ENCODE peak calls at places on chromosome 7, in seven cellular contexts. U is GM13976, T is OCI-LY7, B is HL-60, Z is heart right ventricle, R is AG04450, K is fibroblast of pulmonary artery. E is an unnamed sample.

GRCh38 chr7:12257582-12257981 is 46.5 kb downstream of the TMEM106B start:
- DNase-seq in K (peak), R (no peak), B (no peak), U (peak), Z (no peak), T (peak), E (peak)

GRCh38 chr7:143205560-143206293 is 16.1 kb upstream of the TAS2R40 start:
- DNase-seq in T (peak), U (peak), Z (no peak), R (no peak), B (peak), K (peak), E (peak)

GRCh38 chr7:117219485-117219884 is 103.4 kb downstream of the WNT2 start:
- DNase-seq in R (no peak), B (no peak), U (no peak), T (no peak), K (peak), Z (no peak), E (peak)

GRCh38 chr7:100034871-100035510 is 14.6 kb upstream of the ZSCAN21 start:
- DNase-seq in T (no peak), R (peak), B (no peak), Z (no peak), U (no peak), K (peak), E (no peak)

GRCh38 chr7:82428186-82428961 is 15.2 kb downstream of the CACNA2D1 start:
- DNase-seq in K (peak), R (peak), B (no peak), T (no peak), Z (no peak), U (no peak), E (no peak)

GRCh38 chr7:130996205-130996840 is 262.3 kb upstream of the KLF14 start:
- DNase-seq in U (no peak), T (no peak), B (no peak), R (no peak), Z (no peak), K (no peak), E (no peak)

GRCh38 chr7:21893401-21893800 is 52.3 kb downstream of the CDCA7L start:
- DNase-seq in T (no peak), K (no peak), U (no peak), Z (no peak), B (no peak), R (no peak), E (no peak)

GRCh38 chr7:18096087-18096486 is 68.4 kb upstream of the PRPS1L1 start:
- DNase-seq in B (no peak), T (no peak), R (no peak), K (no peak), U (no peak), Z (no peak), E (no peak)

GRCh38 chr7:130008941-130009847 is 42.0 kb downstream of the ZC3HC1 start:
- DNase-seq in T (no peak), U (no peak), Z (no peak), K (peak), B (no peak), R (no peak), E (no peak)

GRCh38 chr7:33388332-33388731 is 259.0 kb downstream of the BBS9 start:
- DNase-seq in B (no peak), Z (no peak), R (no peak), U (no peak), K (peak), T (no peak), E (no peak)

GRCh38 chr7:156906281-156906680 is 13.3 kb upstream of the LMBR1 start:
- DNase-seq in K (no peak), Z (no peak), B (no peak), R (no peak), T (no peak), U (no peak), E (no peak)

GRCh38 chr7:36154255-36155212 is 1.5 kb downstream of the EEPD1 start:
- DNase-seq in K (no peak), R (no peak), B (no peak), Z (peak), T (no peak), U (no peak), E (no peak)

GRCh38 chr7:69845721-69846495 is 247.6 kb downstream of the AUTS2 start:
- DNase-seq in B (no peak), U (no peak), T (peak), Z (no peak), R (no peak), K (no peak), E (no peak)

GRCh38 chr7:136405931-136406777 is 429.0 kb upstream of the MTPN start:
- DNase-seq in U (peak), K (peak), B (peak), T (peak), R (peak), Z (no peak), E (peak)

GRCh38 chr7:73678862-73679261 is 4.4 kb downstream of the DNAJC30 start:
- DNase-seq in R (no peak), B (no peak), K (no peak), U (no peak), Z (no peak), T (no peak), E (no peak)

GRCh38 chr7:93327006-93327633 is 95.0 kb downstream of the VPS50 start:
- DNase-seq in Z (no peak), B (no peak), K (peak), R (peak), T (no peak), U (no peak), E (no peak)

GRCh38 chr7:102434039-102434481 is 685 bp downstream of the ORAI2 start:
- DNase-seq in R (no peak), Z (no peak), U (no peak), T (peak), B (no peak), K (peak), E (peak)

GRCh38 chr7:92751902-92752901 is 84.2 kb downstream of the CDK6 start:
- DNase-seq in R (peak), U (no peak), B (no peak), Z (no peak), K (peak), T (no peak), E (no peak)

DNA sequence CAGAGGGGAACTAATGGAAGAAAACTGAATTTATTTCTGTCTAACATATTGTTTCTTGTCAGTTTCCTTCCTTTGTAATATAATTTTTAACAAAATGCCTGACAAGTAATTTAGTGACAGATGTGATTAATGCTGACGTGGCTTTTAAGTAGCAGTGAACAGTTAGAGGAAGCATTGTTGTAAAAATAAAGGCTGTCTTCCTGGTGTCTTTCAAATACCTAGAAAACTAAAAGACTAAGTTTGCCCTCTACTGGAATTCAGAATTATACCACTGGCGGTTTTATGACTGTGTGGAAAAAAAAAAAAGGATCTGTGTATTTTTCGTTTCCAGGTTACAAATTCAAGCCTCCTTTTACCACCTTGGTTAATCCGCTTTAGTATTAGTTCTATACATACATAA is 217.1 kb upstream of the DPP6 start:
- DNase-seq in U (no peak), Z (no peak), K (no peak), T (no peak), R (no peak), B (no peak), E (no peak)
- TF ChIP-seq CTCF in U (no peak), Z (no peak), K (no peak), T (peak), R (no peak), B (no peak), E (no peak)

GRCh38 chr7:121872831-121873764 is at the start of gene PTPRZ1:
- DNase-seq in B (no peak), Z (peak), T (no peak), U (peak), R (no peak), K (peak), E (no peak)
- TF ChIP-seq CTCF in B (no peak), Z (no peak), T (no peak), U (no peak), R (no peak), K (no peak), E (no peak)

GRCh38 chr7:98836811-98837631 is 32.8 kb downstream of the TMEM130 start:
- DNase-seq in R (no peak), K (peak), Z (peak), U (peak), B (peak), T (peak), E (peak)
- TF ChIP-seq CTCF in R (peak), K (peak), Z (peak), U (peak), B (peak), T (peak), E (peak)

DNA sequence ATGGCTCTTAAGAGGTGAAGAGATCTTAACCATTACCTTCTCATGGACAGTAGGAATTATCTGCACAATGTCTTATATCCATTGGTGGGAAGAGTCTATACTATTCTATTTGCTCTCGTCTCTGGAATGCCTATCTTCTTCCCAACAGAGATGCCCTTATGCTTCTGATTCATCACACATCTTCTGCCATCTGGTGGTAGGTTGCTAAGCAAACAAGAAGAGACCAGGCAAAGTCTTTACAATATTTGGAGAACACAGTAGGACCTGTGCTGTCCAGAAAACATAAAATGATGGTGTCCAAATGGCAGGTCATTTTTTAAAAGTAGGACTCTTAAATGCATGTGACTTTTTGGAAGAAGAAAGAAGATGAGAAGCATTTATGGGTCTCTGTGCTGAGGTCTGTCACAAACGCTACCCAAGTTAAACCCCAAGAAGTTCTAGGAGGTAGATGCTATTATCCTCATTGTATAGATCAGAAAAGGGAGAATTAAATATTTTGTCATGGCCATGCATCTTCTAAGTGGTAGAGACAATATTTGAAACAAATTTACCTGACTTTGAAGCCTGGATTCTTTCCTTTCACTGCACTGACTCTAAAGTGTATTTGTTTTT is 67.8 kb upstream of the NXPH1 start:
- DNase-seq in T (peak), K (no peak), Z (no peak), B (no peak), R (no peak), U (no peak), E (no peak)
- TF ChIP-seq CTCF in T (peak), K (no peak), Z (no peak), B (peak), R (no peak), U (peak), E (no peak)

DNA sequence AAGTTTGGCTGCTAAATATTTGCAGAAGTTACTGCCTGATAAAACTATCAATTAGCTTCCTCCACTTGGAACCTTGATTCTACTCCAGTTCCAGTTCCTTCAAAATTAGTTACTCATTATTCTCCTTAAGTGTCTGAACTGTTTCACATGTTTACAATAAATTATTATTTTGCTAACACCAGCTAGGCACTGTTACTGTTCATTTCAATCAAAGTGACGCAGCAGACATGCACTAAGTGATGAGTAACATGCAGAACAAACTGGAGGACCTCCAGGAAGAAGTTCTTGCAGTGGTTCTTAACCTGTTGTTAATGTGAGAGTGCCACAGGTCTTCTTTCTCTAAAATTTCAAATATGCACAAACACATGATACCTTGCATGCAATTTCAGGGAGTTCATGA is 491.8 kb upstream of the SEMA3A start:
- DNase-seq in T (no peak), Z (no peak), R (no peak), U (no peak), K (no peak), B (no peak), E (no peak)
- TF ChIP-seq CTCF in T (no peak), Z (no peak), R (no peak), U (no peak), K (no peak), B (no peak), E (no peak)